ENCODE peak calls at places on chromosomes 1 and 21, in four cellular contexts. One of them, this sample, is unnamed.
A peak's percentile ranks its signal among the peaks of the same experiment; 100 is the strongest.

GRCh38 chr1:1112237-1112985 is 3.5 kb downstream of the C1orf159 start:
- DNase-seq in activated B cell treated with CpG ODN at 0.5 μM for 24 hours: no peak
- DNase-seq in neural crest cell: no peak
- DNase-seq in astrocyte: no peak
- DNase-seq in this sample: no peak

GRCh38 chr1:32200226-32201010 is at the start of gene CCDC28B:
- DNase-seq in neural crest cell: peak; percentile 66
- DNase-seq in astrocyte: peak; percentile 57
- DNase-seq in activated B cell treated with CpG ODN at 0.5 μM for 24 hours: peak; percentile 62
- DNase-seq in this sample: peak; percentile 57

GRCh38 chr21:36981977-36982700 is 15.7 kb upstream of the HLCS start:
- DNase-seq in astrocyte: no peak
- DNase-seq in activated B cell treated with CpG ODN at 0.5 μM for 24 hours: no peak
- DNase-seq in neural crest cell: no peak
- DNase-seq in this sample: no peak

GRCh38 chr1:67532452-67533216 is 102.4 kb upstream of the SERBP1 start:
- DNase-seq in activated B cell treated with CpG ODN at 0.5 μM for 24 hours: no peak
- DNase-seq in astrocyte: peak; percentile 78
- DNase-seq in neural crest cell: peak; percentile 5
- DNase-seq in this sample: no peak

GRCh38 chr1:36400825-36401601 is 3.3 kb upstream of the LSM10 start:
- DNase-seq in neural crest cell: peak; percentile 66
- DNase-seq in astrocyte: no peak
- DNase-seq in activated B cell treated with CpG ODN at 0.5 μM for 24 hours: no peak
- DNase-seq in this sample: peak; percentile 78

GRCh38 chr1:224065455-224065854 is 48.5 kb upstream of the FBXO28 start:
- DNase-seq in neural crest cell: no peak
- DNase-seq in astrocyte: peak; percentile 45
- DNase-seq in activated B cell treated with CpG ODN at 0.5 μM for 24 hours: no peak
- DNase-seq in this sample: no peak

GRCh38 chr1:227357229-227358078 is 39.2 kb upstream of the CDC42BPA start:
- DNase-seq in neural crest cell: no peak
- DNase-seq in astrocyte: peak; percentile 81
- DNase-seq in activated B cell treated with CpG ODN at 0.5 μM for 24 hours: no peak
- DNase-seq in this sample: no peak

GRCh38 chr1:247409869-247410544 is 6.0 kb upstream of the NLRP3 start:
- DNase-seq in neural crest cell: no peak
- DNase-seq in activated B cell treated with CpG ODN at 0.5 μM for 24 hours: no peak
- DNase-seq in astrocyte: no peak
- DNase-seq in this sample: no peak

GRCh38 chr1:201447911-201448871 is 20.8 kb downstream of the PHLDA3 start:
- DNase-seq in neural crest cell: peak; percentile 73
- DNase-seq in activated B cell treated with CpG ODN at 0.5 μM for 24 hours: peak; percentile 30
- DNase-seq in astrocyte: peak; percentile 66
- DNase-seq in this sample: peak; percentile 56

GRCh38 chr1:58804853-58805252 is 21.0 kb upstream of the JUN start:
- DNase-seq in neural crest cell: no peak
- DNase-seq in astrocyte: no peak
- DNase-seq in activated B cell treated with CpG ODN at 0.5 μM for 24 hours: no peak
- DNase-seq in this sample: no peak

GRCh38 chr1:200150721-200151120 is 123.2 kb downstream of the NR5A2 start:
- DNase-seq in activated B cell treated with CpG ODN at 0.5 μM for 24 hours: no peak
- DNase-seq in astrocyte: peak; percentile 67
- DNase-seq in neural crest cell: no peak
- DNase-seq in this sample: no peak

GRCh38 chr1:232369451-232369850 is 260.5 kb downstream of the SIPA1L2 start:
- DNase-seq in astrocyte: no peak
- DNase-seq in activated B cell treated with CpG ODN at 0.5 μM for 24 hours: no peak
- DNase-seq in neural crest cell: no peak
- DNase-seq in this sample: no peak

GRCh38 chr1:3646596-3646995 is 3.3 kb downstream of the WRAP73 start:
- DNase-seq in astrocyte: no peak
- DNase-seq in activated B cell treated with CpG ODN at 0.5 μM for 24 hours: no peak
- DNase-seq in neural crest cell: no peak
- DNase-seq in this sample: no peak

GRCh38 chr1:108502624-108503023 is 52.5 kb downstream of the NBPF6 start:
- DNase-seq in activated B cell treated with CpG ODN at 0.5 μM for 24 hours: no peak
- DNase-seq in astrocyte: peak; percentile 59
- DNase-seq in neural crest cell: no peak
- DNase-seq in this sample: no peak

GRCh38 chr1:161726631-161727342 is 5.4 kb downstream of the FCRLB start:
- DNase-seq in astrocyte: peak; percentile 67
- DNase-seq in activated B cell treated with CpG ODN at 0.5 μM for 24 hours: peak; percentile 70
- DNase-seq in neural crest cell: peak; percentile 78
- DNase-seq in this sample: peak; percentile 71

GRCh38 chr1:56758135-56758534 is 61.1 kb downstream of the FYB2 start:
- DNase-seq in activated B cell treated with CpG ODN at 0.5 μM for 24 hours: no peak
- DNase-seq in neural crest cell: no peak
- DNase-seq in astrocyte: no peak
- DNase-seq in this sample: no peak

GRCh38 chr1:8745749-8746390 is 71.6 kb downstream of the RERE start:
- DNase-seq in astrocyte: peak; percentile 38
- DNase-seq in neural crest cell: no peak
- DNase-seq in activated B cell treated with CpG ODN at 0.5 μM for 24 hours: no peak
- DNase-seq in this sample: no peak

GRCh38 chr1:209412036-209412435 is 171.5 kb upstream of the CAMK1G start:
- DNase-seq in neural crest cell: no peak
- DNase-seq in astrocyte: no peak
- DNase-seq in activated B cell treated with CpG ODN at 0.5 μM for 24 hours: no peak
- DNase-seq in this sample: no peak

GRCh38 chr1:159076753-159077656 is at the start of gene AIM2:
- DNase-seq in neural crest cell: no peak
- DNase-seq in astrocyte: peak; percentile 4
- DNase-seq in activated B cell treated with CpG ODN at 0.5 μM for 24 hours: peak; percentile 71
- DNase-seq in this sample: no peak

GRCh38 chr1:9687876-9688582 is 36.5 kb downstream of the PIK3CD start:
- DNase-seq in neural crest cell: peak; percentile 23
- DNase-seq in activated B cell treated with CpG ODN at 0.5 μM for 24 hours: no peak
- DNase-seq in astrocyte: no peak
- DNase-seq in this sample: peak; percentile 51

GRCh38 chr21:41439245-41439644 is 13.2 kb downstream of the MX1 start:
- DNase-seq in astrocyte: no peak
- DNase-seq in neural crest cell: no peak
- DNase-seq in activated B cell treated with CpG ODN at 0.5 μM for 24 hours: no peak
- DNase-seq in this sample: no peak

GRCh38 chr1:115813735-115814134 is 27.2 kb downstream of the NHLH2 start:
- DNase-seq in activated B cell treated with CpG ODN at 0.5 μM for 24 hours: no peak
- DNase-seq in neural crest cell: no peak
- DNase-seq in astrocyte: no peak
- DNase-seq in this sample: no peak

GRCh38 chr1:153541641-153542569 is 1.2 kb upstream of the S100A5 start:
- DNase-seq in activated B cell treated with CpG ODN at 0.5 μM for 24 hours: no peak
- DNase-seq in astrocyte: no peak
- DNase-seq in neural crest cell: no peak
- DNase-seq in this sample: no peak

GRCh38 chr1:22177354-22178003 is 34.6 kb upstream of the WNT4 start:
- DNase-seq in astrocyte: no peak
- DNase-seq in activated B cell treated with CpG ODN at 0.5 μM for 24 hours: no peak
- DNase-seq in neural crest cell: no peak
- DNase-seq in this sample: no peak

GRCh38 chr21:45330075-45330781 is 42.5 kb upstream of the POFUT2 start:
- DNase-seq in neural crest cell: no peak
- DNase-seq in activated B cell treated with CpG ODN at 0.5 μM for 24 hours: no peak
- DNase-seq in astrocyte: peak; percentile 77
- DNase-seq in this sample: no peak

GRCh38 chr1:65059930-65060538 is 88.0 kb upstream of the AK4 start:
- DNase-seq in neural crest cell: no peak
- DNase-seq in astrocyte: no peak
- DNase-seq in activated B cell treated with CpG ODN at 0.5 μM for 24 hours: no peak
- DNase-seq in this sample: no peak

GRCh38 chr21:39208624-39209333 is 25.5 kb upstream of the PSMG1 start:
- DNase-seq in astrocyte: no peak
- DNase-seq in activated B cell treated with CpG ODN at 0.5 μM for 24 hours: no peak
- DNase-seq in neural crest cell: no peak
- DNase-seq in this sample: no peak

GRCh38 chr21:39209334-39209688 is 26.1 kb upstream of the PSMG1 start:
- DNase-seq in activated B cell treated with CpG ODN at 0.5 μM for 24 hours: no peak
- DNase-seq in neural crest cell: no peak
- DNase-seq in astrocyte: no peak
- DNase-seq in this sample: no peak

GRCh38 chr21:39204134-39204533 is 20.9 kb upstream of the PSMG1 start:
- DNase-seq in activated B cell treated with CpG ODN at 0.5 μM for 24 hours: no peak
- DNase-seq in astrocyte: no peak
- DNase-seq in neural crest cell: no peak
- DNase-seq in this sample: no peak
- TF ChIP-seq CTCF in activated B cell treated with CpG ODN at 0.5 μM for 24 hours: no peak
- TF ChIP-seq CTCF in astrocyte: peak; percentile 11
- TF ChIP-seq CTCF in neural crest cell: peak; percentile 53
- TF ChIP-seq CTCF in this sample: peak; percentile 42

DNA sequence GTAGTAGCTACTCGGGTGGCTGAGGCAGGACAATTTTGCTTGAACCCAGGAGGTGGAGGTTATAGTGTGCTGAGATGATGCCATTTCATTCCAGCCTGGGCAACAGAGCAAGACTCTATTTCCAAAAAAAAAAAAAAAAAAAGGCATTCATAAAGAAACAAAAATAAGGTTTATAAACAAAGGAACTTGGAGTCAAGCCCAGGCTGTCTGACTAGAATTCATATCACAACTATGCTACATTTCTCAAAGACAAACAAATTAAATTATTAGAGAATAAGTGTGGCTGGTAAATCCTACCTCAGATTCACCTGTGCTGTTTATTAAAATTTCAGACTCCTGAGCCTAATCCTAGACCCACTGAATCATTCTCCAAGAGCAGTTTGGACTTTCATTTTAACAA is 4.2 kb downstream of the GCLM start:
- DNase-seq in neural crest cell: no peak
- DNase-seq in astrocyte: no peak
- DNase-seq in activated B cell treated with CpG ODN at 0.5 μM for 24 hours: no peak
- DNase-seq in this sample: no peak
- TF ChIP-seq CTCF in neural crest cell: no peak
- TF ChIP-seq CTCF in astrocyte: no peak
- TF ChIP-seq CTCF in activated B cell treated with CpG ODN at 0.5 μM for 24 hours: no peak
- TF ChIP-seq CTCF in this sample: no peak

GRCh38 chr1:194908643-194909042 is 1699.6 kb downstream of the KCNT2 start:
- DNase-seq in neural crest cell: no peak
- DNase-seq in activated B cell treated with CpG ODN at 0.5 μM for 24 hours: no peak
- DNase-seq in astrocyte: peak; percentile 20
- DNase-seq in this sample: no peak
- TF ChIP-seq CTCF in neural crest cell: no peak
- TF ChIP-seq CTCF in activated B cell treated with CpG ODN at 0.5 μM for 24 hours: no peak
- TF ChIP-seq CTCF in astrocyte: no peak
- TF ChIP-seq CTCF in this sample: no peak

DNA sequence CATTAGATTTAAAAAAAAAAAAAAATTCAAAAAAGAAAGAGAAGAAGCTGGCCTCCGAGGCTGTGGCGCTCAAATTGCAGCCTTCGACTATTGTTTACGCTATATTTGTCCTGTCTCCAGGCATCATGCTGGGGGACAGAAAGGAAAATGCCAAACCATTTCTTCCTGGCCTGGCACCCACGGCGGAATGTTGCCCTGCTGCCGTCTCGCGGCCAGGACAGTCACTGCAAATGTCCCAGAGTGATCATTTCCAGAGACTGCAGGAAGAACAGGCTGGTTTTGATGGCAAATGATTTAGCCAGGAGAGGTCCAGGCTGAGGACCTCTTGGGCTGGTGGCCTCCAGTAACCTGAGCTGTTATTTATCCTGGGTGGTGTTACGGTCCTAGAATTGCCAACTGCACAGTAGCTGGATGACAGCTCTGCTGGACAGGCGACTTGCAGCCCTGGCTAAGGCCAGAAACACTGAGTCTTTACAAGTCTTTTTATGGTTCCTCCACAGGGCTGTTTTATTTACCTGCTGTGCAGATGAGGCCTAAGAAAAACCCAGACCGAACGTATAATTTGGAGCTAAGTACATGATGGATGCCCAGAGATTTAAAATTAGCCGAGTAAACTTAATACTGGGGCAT is 30.2 kb upstream of the LRRC38 start:
- DNase-seq in neural crest cell: peak; percentile 47
- DNase-seq in astrocyte: peak; percentile 0
- DNase-seq in activated B cell treated with CpG ODN at 0.5 μM for 24 hours: no peak
- DNase-seq in this sample: no peak
- TF ChIP-seq CTCF in neural crest cell: peak; percentile 57
- TF ChIP-seq CTCF in astrocyte: peak; percentile 24
- TF ChIP-seq CTCF in activated B cell treated with CpG ODN at 0.5 μM for 24 hours: no peak
- TF ChIP-seq CTCF in this sample: no peak

DNA sequence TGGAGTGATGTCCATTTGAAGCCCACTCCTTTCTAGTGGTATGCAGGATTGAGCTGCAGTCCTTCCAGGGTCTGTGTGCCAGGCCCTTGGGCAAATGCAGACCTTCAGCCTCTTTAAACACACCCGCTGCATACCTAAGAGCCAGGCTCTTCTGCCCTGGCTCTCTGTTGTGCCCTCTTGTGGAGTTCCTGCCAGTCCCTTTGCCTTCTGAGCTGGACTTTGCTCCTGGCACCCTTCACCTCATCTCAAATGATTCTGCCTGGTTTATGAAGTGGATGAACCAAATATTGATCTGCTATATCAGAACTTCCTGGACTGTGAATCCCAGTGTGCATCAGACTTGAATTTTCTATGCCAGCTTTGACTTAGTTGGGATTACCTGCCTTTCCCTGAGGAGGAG is 158.8 kb downstream of the URB2 start:
- DNase-seq in astrocyte: no peak
- DNase-seq in neural crest cell: no peak
- DNase-seq in activated B cell treated with CpG ODN at 0.5 μM for 24 hours: no peak
- DNase-seq in this sample: no peak
- TF ChIP-seq CTCF in astrocyte: no peak
- TF ChIP-seq CTCF in neural crest cell: no peak
- TF ChIP-seq CTCF in activated B cell treated with CpG ODN at 0.5 μM for 24 hours: no peak
- TF ChIP-seq CTCF in this sample: no peak